ENCODE peak calls at places on chromosomes 6 and 20, in four cellular contexts. N is endothelial cell of umbilical vein, S is aorta, M is lower lobe of right lung. Q is an unnamed sample.

GRCh38 chr20:23923311-23923710 is 43.8 kb upstream of the CST5 start:
- DNase-seq in N (no peak), S (no peak), M (no peak), Q (no peak)

GRCh38 chr6:34657307-34657978 is 39.1 kb downstream of the ILRUN start:
- DNase-seq in N (peak; percentile 92), S (no peak), M (no peak), Q (peak; percentile 34)

GRCh38 chr20:40265872-40266533 is 423.0 kb downstream of the MAFB start:
- DNase-seq in N (peak; percentile 58), S (no peak), M (no peak), Q (no peak)

GRCh38 chr6:156262014-156262413 is 515.2 kb upstream of the ARID1B start:
- DNase-seq in N (no peak), S (no peak), M (no peak), Q (no peak)

GRCh38 chr6:35213824-35214756 is at the start of gene SCUBE3:
- DNase-seq in N (peak; percentile 31), S (peak; percentile 84), M (no peak), Q (no peak)

GRCh38 chr6:113362542-113363430 is 494.4 kb upstream of the MARCKS start:
- DNase-seq in N (no peak), S (no peak), M (no peak), Q (no peak)

GRCh38 chr20:44491635-44492395 is 16.1 kb downstream of the TTPAL start:
- DNase-seq in N (no peak), S (no peak), M (no peak), Q (peak; percentile 82)

GRCh38 chr6:116012471-116012949 is 48.2 kb downstream of the FRK start:
- DNase-seq in N (no peak), S (no peak), M (no peak), Q (no peak)

GRCh38 chr20:10793741-10794140 is 119.9 kb upstream of the JAG1 start:
- DNase-seq in N (no peak), S (no peak), M (no peak), Q (no peak)

GRCh38 chr6:84791233-84791632 is 26.8 kb upstream of the TBX18 start:
- DNase-seq in N (peak; percentile 91), S (no peak), M (no peak), Q (no peak)

GRCh38 chr20:43584448-43585138 is 6.1 kb upstream of the IFT52 start:
- DNase-seq in N (no peak), S (no peak), M (no peak), Q (peak; percentile 67)

GRCh38 chr6:5379647-5380242 is 118.4 kb downstream of the FARS2 start:
- DNase-seq in N (peak; percentile 71), S (no peak), M (no peak), Q (no peak)

GRCh38 chr6:16799279-16800193 is 38.3 kb upstream of the ATXN1 start:
- DNase-seq in N (peak; percentile 7), S (no peak), M (no peak), Q (no peak)

GRCh38 chr6:114084327-114084890 is 113.5 kb upstream of the HDAC2 start:
- DNase-seq in N (no peak), S (no peak), M (no peak), Q (no peak)

GRCh38 chr6:42387336-42387735 is 64.4 kb downstream of the TRERF1 start:
- DNase-seq in N (no peak), S (no peak), M (no peak), Q (no peak)

GRCh38 chr6:143098054-143098673 is 37.5 kb downstream of the AIG1 start:
- DNase-seq in N (peak; percentile 48), S (no peak), M (no peak), Q (no peak)

GRCh38 chr20:54172856-54173652 is 732 bp downstream of the CYP24A1 start:
- DNase-seq in N (no peak), S (no peak), M (no peak), Q (no peak)

GRCh38 chr6:156729248-156729647 is 47.9 kb upstream of the ARID1B start:
- DNase-seq in N (no peak), S (no peak), M (no peak), Q (no peak)

GRCh38 chr6:9250852-9251251 is 815.5 kb upstream of the SLC35B3 start:
- DNase-seq in N (peak; percentile 52), S (no peak), M (no peak), Q (no peak)

GRCh38 chr6:89483111-89483720 is 50.3 kb downstream of the ANKRD6 start:
- DNase-seq in N (no peak), S (peak; percentile 80), M (no peak), Q (peak; percentile 28)

GRCh38 chr6:3850451-3851203 is 1.5 kb downstream of the FAM50B start:
- DNase-seq in N (no peak), S (no peak), M (no peak), Q (no peak)

GRCh38 chr6:3849681-3850450 is 693 bp downstream of the FAM50B start:
- DNase-seq in N (peak; percentile 39), S (peak; percentile 82), M (peak; percentile 59), Q (no peak)

GRCh38 chr6:3852391-3852790 is 3.2 kb downstream of the FAM50B start:
- DNase-seq in N (no peak), S (no peak), M (no peak), Q (no peak)

GRCh38 chr6:3848925-3849605 is at the start of gene FAM50B:
- DNase-seq in N (peak; percentile 86), S (peak; percentile 98), M (peak; percentile 94), Q (peak; percentile 91)

GRCh38 chr6:3851839-3852238 is 2.7 kb downstream of the FAM50B start:
- DNase-seq in N (no peak), S (no peak), M (no peak), Q (no peak)
- H3K4me1 ChIP-seq in N (peaks cover 4% of the 10 kb centered on the region), S (no peaks in the 10 kb centered on the region), M (peaks cover 24% of the 10 kb centered on the region), Q (no peaks in the 10 kb centered on the region)

GRCh38 chr6:166167801-166168615 is at the start of gene TBXT:
- DNase-seq in N (no peak), S (no peak), M (no peak), Q (no peak)
- H3K27me3 ChIP-seq in N (peaks cover 58% of the 10 kb centered on the region), S (no peaks in the 10 kb centered on the region), M (peaks cover 98% of the 10 kb centered on the region), Q (peaks cover 73% of the 10 kb centered on the region)

GRCh38 chr6:87799651-87800050 is 97.6 kb upstream of the AKIRIN2 start:
- DNase-seq in N (no peak), S (no peak), M (no peak), Q (no peak)
- H3K4me3 ChIP-seq in N (no peak overlapping the region), S (no peak overlapping the region), M (no peak overlapping the region), Q (no peak overlapping the region)

GRCh38 chr20:62236674-62236996 is 1.7 kb upstream of the OSBPL2 start:
- DNase-seq in N (no peak), S (no peak), M (no peak), Q (no peak)
- H3K4me1 ChIP-seq in N (peaks cover 5% of the 10 kb centered on the region), S (no peaks in the 10 kb centered on the region), M (peaks cover 24% of the 10 kb centered on the region), Q (peaks cover 30% of the 10 kb centered on the region)

GRCh38 chr6:45540375-45540920 is 162.7 kb upstream of the SUPT3H start:
- DNase-seq in N (no peak), S (no peak), M (no peak), Q (no peak)

GRCh38 chr6:45535933-45536332 is 158.2 kb upstream of the SUPT3H start:
- DNase-seq in N (no peak), S (no peak), M (no peak), Q (no peak)

GRCh38 chr6:45539124-45539523 is 161.4 kb upstream of the SUPT3H start:
- DNase-seq in N (no peak), S (no peak), M (no peak), Q (no peak)

GRCh38 chr6:45538636-45539035 is 160.9 kb upstream of the SUPT3H start:
- DNase-seq in N (no peak), S (no peak), M (no peak), Q (peak; percentile 65)

DNA sequence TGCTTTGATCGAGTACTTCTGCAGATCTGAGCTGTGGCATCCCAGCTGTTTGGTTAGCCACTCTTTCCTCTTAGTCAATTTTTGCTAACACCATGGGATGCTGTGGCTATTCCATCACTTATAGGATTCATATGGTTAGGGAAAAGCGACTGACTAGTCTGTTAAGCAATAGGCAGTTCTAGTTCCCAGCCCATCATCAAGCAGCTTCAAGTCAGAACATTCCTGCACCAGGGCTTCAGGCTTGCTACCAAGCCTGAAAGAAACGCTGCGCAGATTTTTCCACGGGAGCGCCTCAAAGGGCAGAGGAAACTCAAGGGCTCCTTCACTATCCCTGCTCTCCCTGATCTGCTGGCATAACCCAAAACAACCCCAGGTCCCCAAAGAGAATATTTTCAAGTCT is 159.8 kb upstream of the SUPT3H start:
- DNase-seq in N (no peak), S (no peak), M (no peak), Q (no peak)
- H3K27me3 ChIP-seq in N (no peaks in the 10 kb centered on the region), S (no peaks in the 10 kb centered on the region), M (no peaks in the 10 kb centered on the region), Q (no peaks in the 10 kb centered on the region)

Q was measured in tibial artery.